ENCODE peak calls at places on chromosomes 13 and 19, in ten cellular contexts. U, V, Q, A, M, B, G, I, W and F are unnamed samples.
A peak's percentile ranks its signal among the peaks of the same experiment; 100 is the strongest.

GRCh38 chr13:93226065-93226622 is 463 bp upstream of the GPC6 start:
- DNase-seq in U (no peak), V (no peak), Q (no peak), A (no peak), M (no peak), B (no peak), G (no peak), I (no peak), W (no peak), F (no peak)

GRCh38 chr19:6712231-6712630 is 8.2 kb downstream of the C3 start:
- DNase-seq in U (no peak), V (no peak), Q (no peak), A (no peak), M (no peak), B (peak; percentile 57), G (no peak), I (no peak), W (no peak), F (no peak)

GRCh38 chr13:94121686-94122085 is 357.8 kb downstream of the DCT start:
- DNase-seq in U (no peak), V (no peak), Q (no peak), A (no peak), M (no peak), B (no peak), G (no peak), I (no peak), W (no peak), F (no peak)

GRCh38 chr13:112065867-112066623 is 904 bp upstream of the SOX1 start:
- DNase-seq in U (no peak), V (no peak), Q (no peak), A (no peak), M (no peak), B (no peak), G (no peak), I (no peak), W (no peak), F (no peak)

GRCh38 chr19:47005164-47005641 is 14.4 kb upstream of the NPAS1 start:
- DNase-seq in U (no peak), V (no peak), Q (no peak), A (no peak), M (no peak), B (no peak), G (no peak), I (no peak), W (no peak), F (no peak)

GRCh38 chr13:82698383-82698782 is 1183.9 kb downstream of the SLITRK1 start:
- DNase-seq in U (no peak), V (no peak), Q (no peak), A (no peak), M (no peak), B (no peak), G (no peak), I (no peak), W (no peak), F (no peak)

GRCh38 chr19:4972509-4973230 is 3.8 kb downstream of the KDM4B start:
- DNase-seq in U (no peak), V (peak; percentile 64), Q (no peak), A (no peak), M (no peak), B (peak; percentile 65), G (no peak), I (no peak), W (peak; percentile 32), F (no peak)

GRCh38 chr19:47135156-47135555 is 4.5 kb downstream of the SAE1 start:
- DNase-seq in U (no peak), V (no peak), Q (no peak), A (no peak), M (no peak), B (no peak), G (no peak), I (no peak), W (no peak), F (no peak)

GRCh38 chr19:41541990-41542584 is 33.9 kb upstream of the CEACAM21 start:
- DNase-seq in U (peak; percentile 63), V (peak; percentile 29), Q (no peak), A (peak; percentile 74), M (no peak), B (peak; percentile 69), G (peak; percentile 67), I (no peak), W (peak; percentile 73), F (peak; percentile 54)

GRCh38 chr19:51337861-51338562 is 3.9 kb downstream of the VSIG10L start:
- DNase-seq in U (no peak), V (no peak), Q (no peak), A (no peak), M (no peak), B (no peak), G (no peak), I (no peak), W (no peak), F (no peak)

GRCh38 chr19:33005440-33005839 is 33.4 kb downstream of the FAAP24 start:
- DNase-seq in U (no peak), V (no peak), Q (no peak), A (no peak), M (no peak), B (no peak), G (no peak), I (no peak), W (no peak), F (no peak)

GRCh38 chr13:97849305-97849704 is 104.2 kb upstream of the IPO5 start:
- DNase-seq in U (peak; percentile 39), V (no peak), Q (no peak), A (no peak), M (peak; percentile 8), B (no peak), G (no peak), I (no peak), W (peak; percentile 24), F (no peak)
- TF ChIP-seq CTCF in U (peak; percentile 27), V (peak; percentile 12), Q (no peak), A (no peak), M (peak; percentile 21), B (peak; percentile 34), G (no peak), I (no peak), W (peak; percentile 53), F (no peak)

GRCh38 chr19:56092685-56093631 is 28.1 kb downstream of the ZNF787 start:
- DNase-seq in U (no peak), V (no peak), Q (no peak), A (no peak), M (no peak), B (no peak), G (no peak), I (peak; percentile 33), W (no peak), F (no peak)
- TF ChIP-seq POLR2A in U (no peak), V (no peak), Q (no peak), A (no peak), M (peak; percentile 30), B (no peak), G (no peak), I (no peak), W (no peak), F (no peak)

DNA sequence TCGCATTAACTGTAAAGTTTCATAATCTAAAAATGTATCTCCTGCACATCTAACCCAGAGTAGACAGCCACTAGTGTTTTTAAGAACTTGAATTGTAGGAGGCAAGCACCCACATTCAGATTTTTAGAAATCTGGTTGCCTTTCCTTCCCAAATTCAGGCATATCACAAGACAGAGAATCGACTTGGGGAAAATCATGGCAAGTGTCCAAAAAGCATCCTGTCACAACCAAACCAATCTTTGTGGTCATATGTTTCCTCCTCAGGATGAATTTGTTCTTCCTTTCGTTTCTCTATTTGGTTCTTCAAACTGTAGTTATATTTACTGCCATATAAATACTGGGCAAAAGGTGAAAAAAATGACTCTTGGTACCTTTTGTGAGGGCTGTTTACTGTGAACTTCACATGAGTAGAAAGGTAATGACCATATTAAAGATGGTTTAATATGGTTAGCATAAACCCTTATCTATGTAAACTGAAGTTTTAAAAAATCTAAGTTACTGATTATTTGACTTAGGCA is 111.2 kb upstream of the FRY start:
- DNase-seq in U (peak; percentile 36), V (no peak), Q (no peak), A (no peak), M (no peak), B (no peak), G (no peak), I (no peak), W (no peak), F (no peak)
- H3K4me3 ChIP-seq in U (no peak overlapping the region), V (no peak overlapping the region), Q (no peak overlapping the region), A (no peak overlapping the region), M (no peak overlapping the region), B (no peak overlapping the region), G (no peak overlapping the region), I (no peak overlapping the region), W (no peak overlapping the region), F (no peak overlapping the region)

GRCh38 chr13:45879666-45880065 is 28.1 kb upstream of the SIAH3 start:
- DNase-seq in U (peak; percentile 10), V (peak; percentile 69), Q (peak; percentile 43), A (peak; percentile 10), M (no peak), B (peak; percentile 73), G (peak; percentile 18), I (no peak), W (peak; percentile 25), F (peak; percentile 82)
- TF ChIP-seq CTCF in U (no peak), V (no peak), Q (peak; percentile 19), A (no peak), M (peak; percentile 19), B (peak; percentile 40), G (peak; percentile 25), I (no peak), W (no peak), F (peak; percentile 49)

DNA sequence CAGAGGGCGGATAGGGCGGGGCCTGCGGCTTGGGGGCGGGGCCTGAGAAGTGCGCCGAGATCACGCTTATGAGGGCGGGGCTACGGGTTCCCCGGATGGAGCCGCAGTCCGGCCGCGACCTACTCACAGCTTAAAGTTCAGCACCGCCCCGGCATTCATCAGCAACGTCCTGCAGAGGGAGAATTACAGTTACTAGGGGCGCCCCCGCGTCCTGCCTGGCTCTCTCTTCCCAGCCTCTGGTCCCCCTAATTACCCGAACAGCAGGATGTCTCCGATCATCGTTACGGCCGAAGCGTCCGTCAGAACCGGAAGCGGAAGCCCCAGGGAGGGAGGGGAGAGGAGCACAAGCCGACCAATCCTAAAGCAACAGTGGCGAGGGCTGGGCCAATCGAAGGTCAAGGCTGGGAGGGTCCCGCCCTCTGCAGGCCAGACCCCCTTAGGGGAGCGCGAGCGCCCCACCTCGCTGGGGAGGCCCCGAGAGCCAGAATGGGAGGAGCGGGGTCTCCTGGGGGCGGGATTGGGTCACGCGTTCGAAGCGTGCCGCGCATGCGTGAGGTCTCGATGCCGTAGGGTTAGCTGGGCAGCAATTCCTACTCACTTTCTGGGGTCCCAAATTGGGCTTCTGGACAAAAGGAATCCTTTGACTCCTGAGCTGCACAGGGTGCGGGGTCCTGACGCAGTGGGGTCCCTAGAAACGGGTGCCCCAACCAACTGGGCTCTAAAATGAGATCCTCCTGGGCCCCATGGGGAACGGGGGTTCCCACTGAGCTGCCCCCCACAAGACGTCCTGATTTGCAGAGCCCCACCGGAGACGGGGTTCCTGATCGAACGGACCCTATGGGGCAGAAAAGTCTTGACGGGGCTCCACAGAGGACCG is at the start of gene SMIM7:
- DNase-seq in U (peak; percentile 98), V (peak; percentile 99), Q (peak; percentile 99), A (peak; percentile 99), M (peak; percentile 98), B (peak; percentile 99), G (peak; percentile 99), I (peak; percentile 99), W (peak; percentile 97), F (peak; percentile 99)
- TF ChIP-seq POLR2A in U (peak; percentile 96), V (peak; percentile 72), Q (peak; percentile 89), A (peak; percentile 90), M (peak; percentile 91), B (peak; percentile 69), G (peak; percentile 81), I (no peak), W (peak; percentile 62), F (peak; percentile 66)